ENCODE peak calls at places on chromosomes 7 and 10, in five cellular contexts. N is stimulated activated CD8-positive, alpha-beta memory T cell treated with anti-CD3 and anti-CD28 coated beads, Interleukin-2, amount 100 ng/mL, for 1 hour; V is NCI-H1092 treated with DMSO at 0.1 percent for 48 hours; A is A172; D is stimulated activated CD4-positive, alpha-beta T cell treated with anti-CD3 and anti-CD28 coated beads, Interleukin-1b, Interleukin-23, amount 100 ng/mL, for 48 hours. J is an unnamed sample.

GRCh38 chr10:120112809-120113208 is 220.3 kb downstream of the SEC23IP start:
- DNase-seq in D (no peak), V (no peak), N (no peak), A (no peak), J (no peak)

GRCh38 chr10:63157845-63158624 is 24.9 kb downstream of the NRBF2 start:
- DNase-seq in N (peak; percentile 18), A (peak; percentile 75), D (peak; percentile 38), V (peak; percentile 54), J (peak; percentile 15)

GRCh38 chr7:66517212-66517909 is 111.3 kb upstream of the KCTD7 start:
- DNase-seq in V (no peak), N (no peak), D (no peak), A (no peak), J (no peak)

GRCh38 chr10:75475470-75476182 is 44.2 kb downstream of the LRMDA start:
- DNase-seq in D (no peak), A (no peak), N (no peak), V (no peak), J (no peak)

GRCh38 chr10:110207805-110208613 is 604 bp downstream of the MXI1 start:
- DNase-seq in N (no peak), A (no peak), V (no peak), D (peak; percentile 55), J (no peak)

GRCh38 chr10:67815571-67816059 is 22.4 kb downstream of the DNAJC12 start:
- DNase-seq in D (no peak), A (peak; percentile 82), N (no peak), V (no peak), J (peak; percentile 44)

GRCh38 chr7:79458796-79459195 is 5.3 kb upstream of the MAGI2 start:
- DNase-seq in A (no peak), V (no peak), N (no peak), D (no peak), J (no peak)

GRCh38 chr7:150745086-150745485 is 7.9 kb downstream of the GIMAP5 start:
- DNase-seq in V (no peak), D (no peak), N (no peak), A (no peak), J (no peak)

GRCh38 chr10:51651063-51651462 is 48.3 kb downstream of the CSTF2T start:
- DNase-seq in A (no peak), D (no peak), V (no peak), N (no peak), J (no peak)

GRCh38 chr7:118372530-118372929 is 148.0 kb downstream of the ANKRD7 start:
- DNase-seq in V (no peak), D (no peak), N (no peak), A (peak; percentile 76), J (peak; percentile 54)

GRCh38 chr10:88991161-88991899 is 732 bp downstream of the FAS start:
- DNase-seq in V (no peak), A (peak; percentile 42), D (peak; percentile 72), N (peak; percentile 33), J (peak; percentile 27)

GRCh38 chr7:66522518-66522917 is 106.2 kb upstream of the KCTD7 start:
- DNase-seq in V (no peak), D (no peak), A (no peak), N (no peak), J (no peak)

GRCh38 chr7:101507791-101508252 is 121.3 kb downstream of the MYL10 start:
- DNase-seq in D (peak; percentile 30), A (peak; percentile 58), N (no peak), V (peak; percentile 78), J (peak; percentile 81)

GRCh38 chr7:69638674-69639073 is 40.4 kb downstream of the AUTS2 start:
- DNase-seq in V (no peak), D (no peak), A (no peak), N (no peak), J (peak; percentile 76)

GRCh38 chr7:130598056-130598455 is 70.5 kb downstream of the COPG2 start:
- DNase-seq in N (no peak), A (no peak), D (no peak), V (no peak), J (peak; percentile 14)

GRCh38 chr7:18177815-18178660 is 150.4 kb upstream of the PRPS1L1 start:
- DNase-seq in A (peak; percentile 61), D (peak; percentile 9), V (no peak), N (no peak), J (no peak)

GRCh38 chr7:2838873-2839578 is 5.1 kb downstream of the GNA12 start:
- DNase-seq in V (no peak), A (no peak), D (no peak), N (no peak), J (no peak)

GRCh38 chr7:24980695-24981543 is 941 bp upstream of the OSBPL3 start:
- DNase-seq in N (no peak), V (peak; percentile 22), D (peak; percentile 47), A (no peak), J (no peak)

GRCh38 chr10:98963608-98964007 is 272.0 kb downstream of the HPSE2 start:
- DNase-seq in D (no peak), V (no peak), A (no peak), N (no peak), J (no peak)

GRCh38 chr7:92699560-92699959 is 109.4 kb upstream of the FAM133B start:
- DNase-seq in V (no peak), D (no peak), N (no peak), A (peak; percentile 15), J (no peak)

GRCh38 chr10:48983648-48984359 is 44.2 kb upstream of the LRRC18 start:
- DNase-seq in N (no peak), A (no peak), D (no peak), V (no peak), J (no peak)

GRCh38 chr10:25522946-25523608 is 348.3 kb downstream of the GPR158 start:
- DNase-seq in A (no peak), N (no peak), V (no peak), D (no peak), J (no peak)

GRCh38 chr10:87550741-87551140 is 46.0 kb downstream of the MINPP1 start:
- DNase-seq in V (no peak), N (no peak), A (no peak), D (no peak), J (no peak)

J was measured in DMS79 treated with DMSO at 0.1 percent for 48 hours.